ENCODE peak calls at places on chromosome 1, in six cellular contexts. One of them, this sample, is unnamed.

GRCh38 chr1:156664046-156664948 is 12.9 kb downstream of the NES start:
- DNase-seq in A549: no peak
- DNase-seq in brain microvascular endothelial cell: no peak
- DNase-seq in cardiac fibroblast: peak
- DNase-seq in heart left ventricle: peak
- DNase-seq in MM.1S: no peak
- DNase-seq in this sample: no peak

GRCh38 chr1:224377676-224378006 is 21.0 kb downstream of the CNIH4 start:
- DNase-seq in cardiac fibroblast: peak
- DNase-seq in heart left ventricle: no peak
- DNase-seq in MM.1S: peak
- DNase-seq in brain microvascular endothelial cell: peak
- DNase-seq in A549: no peak
- DNase-seq in this sample: no peak

GRCh38 chr1:94974224-94974623 is 47.3 kb upstream of the CNN3 start:
- DNase-seq in cardiac fibroblast: peak
- DNase-seq in A549: no peak
- DNase-seq in brain microvascular endothelial cell: no peak
- DNase-seq in heart left ventricle: no peak
- DNase-seq in MM.1S: no peak
- DNase-seq in this sample: no peak

GRCh38 chr1:113094506-113094905 is 21.5 kb downstream of the LRIG2 start:
- DNase-seq in brain microvascular endothelial cell: no peak
- DNase-seq in cardiac fibroblast: no peak
- DNase-seq in heart left ventricle: no peak
- DNase-seq in A549: no peak
- DNase-seq in MM.1S: no peak
- DNase-seq in this sample: no peak

GRCh38 chr1:111603979-111604378 is 15.6 kb upstream of the RAP1A start:
- DNase-seq in MM.1S: peak
- DNase-seq in cardiac fibroblast: no peak
- DNase-seq in A549: no peak
- DNase-seq in brain microvascular endothelial cell: no peak
- DNase-seq in heart left ventricle: peak
- DNase-seq in this sample: no peak

GRCh38 chr1:12276225-12276624 is 46.4 kb downstream of the VPS13D start:
- DNase-seq in brain microvascular endothelial cell: peak
- DNase-seq in A549: peak
- DNase-seq in MM.1S: peak
- DNase-seq in cardiac fibroblast: peak
- DNase-seq in heart left ventricle: peak
- DNase-seq in this sample: no peak

GRCh38 chr1:41641483-41641829 is 157.0 kb upstream of the EDN2 start:
- DNase-seq in MM.1S: no peak
- DNase-seq in brain microvascular endothelial cell: no peak
- DNase-seq in A549: no peak
- DNase-seq in heart left ventricle: no peak
- DNase-seq in cardiac fibroblast: no peak
- DNase-seq in this sample: no peak

GRCh38 chr1:229230893-229231753 is 39.8 kb upstream of the RAB4A start:
- DNase-seq in A549: peak
- DNase-seq in heart left ventricle: no peak
- DNase-seq in MM.1S: no peak
- DNase-seq in cardiac fibroblast: peak
- DNase-seq in brain microvascular endothelial cell: peak
- DNase-seq in this sample: no peak

GRCh38 chr1:109083923-109084322 is 6.6 kb upstream of the TMEM167B start:
- DNase-seq in heart left ventricle: no peak
- DNase-seq in MM.1S: no peak
- DNase-seq in A549: no peak
- DNase-seq in brain microvascular endothelial cell: no peak
- DNase-seq in cardiac fibroblast: no peak
- DNase-seq in this sample: no peak

GRCh38 chr1:193705473-193706074 is 519.2 kb upstream of the B3GALT2 start:
- DNase-seq in MM.1S: no peak
- DNase-seq in cardiac fibroblast: peak
- DNase-seq in A549: no peak
- DNase-seq in heart left ventricle: no peak
- DNase-seq in brain microvascular endothelial cell: no peak
- DNase-seq in this sample: no peak

GRCh38 chr1:112911506-112911905 is 44.5 kb downstream of the SLC16A1 start:
- DNase-seq in A549: no peak
- DNase-seq in brain microvascular endothelial cell: no peak
- DNase-seq in cardiac fibroblast: no peak
- DNase-seq in heart left ventricle: no peak
- DNase-seq in MM.1S: no peak
- DNase-seq in this sample: no peak

GRCh38 chr1:89994805-89995594 is at the start of gene ZNF326:
- DNase-seq in cardiac fibroblast: peak
- DNase-seq in A549: peak
- DNase-seq in MM.1S: peak
- DNase-seq in brain microvascular endothelial cell: peak
- DNase-seq in heart left ventricle: peak
- DNase-seq in this sample: peak

GRCh38 chr1:18761948-18762905 is 97.2 kb downstream of the TAS1R2 start:
- DNase-seq in cardiac fibroblast: no peak
- DNase-seq in heart left ventricle: no peak
- DNase-seq in MM.1S: no peak
- DNase-seq in brain microvascular endothelial cell: no peak
- DNase-seq in A549: no peak
- DNase-seq in this sample: no peak

GRCh38 chr1:235759336-235759735 is 107.4 kb downstream of the LYST start:
- DNase-seq in A549: no peak
- DNase-seq in brain microvascular endothelial cell: no peak
- DNase-seq in heart left ventricle: no peak
- DNase-seq in cardiac fibroblast: no peak
- DNase-seq in MM.1S: no peak
- DNase-seq in this sample: no peak

GRCh38 chr1:99554727-99555126 is 91.2 kb upstream of the PALMD start:
- DNase-seq in cardiac fibroblast: no peak
- DNase-seq in A549: peak
- DNase-seq in heart left ventricle: no peak
- DNase-seq in MM.1S: no peak
- DNase-seq in brain microvascular endothelial cell: no peak
- DNase-seq in this sample: no peak

GRCh38 chr1:149986486-149987296 is 23.8 kb downstream of the OTUD7B start:
- DNase-seq in A549: no peak
- DNase-seq in heart left ventricle: no peak
- DNase-seq in brain microvascular endothelial cell: peak
- DNase-seq in MM.1S: no peak
- DNase-seq in cardiac fibroblast: peak
- DNase-seq in this sample: no peak

GRCh38 chr1:975365-975764 is 6.5 kb downstream of the PERM1 start:
- DNase-seq in heart left ventricle: no peak
- DNase-seq in cardiac fibroblast: no peak
- DNase-seq in MM.1S: no peak
- DNase-seq in brain microvascular endothelial cell: no peak
- DNase-seq in A549: no peak
- DNase-seq in this sample: no peak

GRCh38 chr1:85599076-85599491 is 18.5 kb downstream of the CCN1 start:
- DNase-seq in MM.1S: no peak
- DNase-seq in brain microvascular endothelial cell: no peak
- DNase-seq in heart left ventricle: no peak
- DNase-seq in cardiac fibroblast: no peak
- DNase-seq in A549: no peak
- DNase-seq in this sample: no peak

GRCh38 chr1:38929476-38929875 is 12.2 kb downstream of the RHBDL2 start:
- DNase-seq in A549: no peak
- DNase-seq in cardiac fibroblast: no peak
- DNase-seq in brain microvascular endothelial cell: no peak
- DNase-seq in MM.1S: no peak
- DNase-seq in heart left ventricle: no peak
- DNase-seq in this sample: no peak

GRCh38 chr1:110816945-110817344 is 56.0 kb upstream of the CD53 start:
- DNase-seq in brain microvascular endothelial cell: no peak
- DNase-seq in A549: no peak
- DNase-seq in MM.1S: no peak
- DNase-seq in cardiac fibroblast: no peak
- DNase-seq in heart left ventricle: no peak
- DNase-seq in this sample: no peak

GRCh38 chr1:109399326-109399957 is 1.7 kb upstream of the SORT1 start:
- DNase-seq in heart left ventricle: no peak
- DNase-seq in MM.1S: peak
- DNase-seq in A549: peak
- DNase-seq in brain microvascular endothelial cell: peak
- DNase-seq in cardiac fibroblast: peak
- DNase-seq in this sample: no peak

GRCh38 chr1:58064281-58064680 is 482.2 kb downstream of the OMA1 start:
- DNase-seq in MM.1S: no peak
- DNase-seq in cardiac fibroblast: no peak
- DNase-seq in A549: no peak
- DNase-seq in brain microvascular endothelial cell: no peak
- DNase-seq in heart left ventricle: no peak
- DNase-seq in this sample: no peak

GRCh38 chr1:93346472-93346991 is 825 bp downstream of the DR1 start:
- DNase-seq in A549: peak
- DNase-seq in MM.1S: no peak
- DNase-seq in brain microvascular endothelial cell: no peak
- DNase-seq in cardiac fibroblast: no peak
- DNase-seq in heart left ventricle: peak
- DNase-seq in this sample: no peak

DNA sequence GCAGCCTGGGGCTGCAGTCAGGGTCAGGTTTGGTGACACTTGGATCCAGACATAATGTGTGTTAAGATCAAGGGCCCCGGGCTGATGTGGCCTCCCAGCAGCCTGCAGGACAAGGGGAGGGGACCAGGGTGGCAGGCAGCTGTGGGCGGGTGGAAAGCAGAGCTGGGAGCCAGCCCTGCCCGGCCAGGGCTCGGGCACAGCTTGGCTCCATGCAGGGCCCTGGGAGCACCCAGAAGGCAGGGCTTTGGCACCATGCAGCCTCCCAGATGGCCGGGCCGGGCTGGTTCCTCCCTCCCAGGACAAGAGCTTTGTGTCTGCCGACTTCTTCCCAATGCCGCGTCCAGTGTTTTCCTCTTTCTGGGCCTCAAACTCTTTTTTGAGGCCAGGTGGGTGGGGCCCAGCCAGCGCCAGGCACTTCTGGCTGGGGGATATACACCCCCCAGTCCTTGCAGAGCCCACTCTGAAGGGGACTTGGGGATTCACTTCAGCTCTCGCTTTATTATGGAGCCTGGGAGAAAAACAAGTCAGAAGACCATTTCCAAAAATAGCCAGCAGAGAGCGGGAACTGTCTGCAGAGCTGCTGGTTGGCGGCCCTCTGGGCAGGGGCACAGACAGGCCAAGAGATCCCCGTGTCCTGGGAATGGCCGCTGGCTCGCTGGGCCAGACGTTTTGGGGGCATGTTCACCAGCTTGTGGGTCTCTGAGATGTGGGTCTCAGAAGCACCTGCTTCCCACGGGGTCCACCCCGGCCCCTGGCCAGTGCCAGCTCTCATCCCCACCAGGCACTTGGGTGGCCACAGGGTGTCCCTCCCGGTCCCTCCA is 103.8 kb upstream of the ARHGEF16 start:
- DNase-seq in A549: peak
- DNase-seq in MM.1S: no peak
- DNase-seq in brain microvascular endothelial cell: no peak
- DNase-seq in cardiac fibroblast: peak
- DNase-seq in heart left ventricle: peak
- DNase-seq in this sample: no peak
- TF ChIP-seq CTCF in A549: no peak
- TF ChIP-seq CTCF in MM.1S: no peak
- TF ChIP-seq CTCF in brain microvascular endothelial cell: peak
- TF ChIP-seq CTCF in cardiac fibroblast: no peak
- TF ChIP-seq CTCF in heart left ventricle: peak
- TF ChIP-seq CTCF in this sample: peak

GRCh38 chr1:37794372-37795339 is 1.0 kb downstream of the MANEAL start:
- DNase-seq in brain microvascular endothelial cell: no peak
- DNase-seq in A549: no peak
- DNase-seq in MM.1S: peak
- DNase-seq in heart left ventricle: peak
- DNase-seq in cardiac fibroblast: no peak
- DNase-seq in this sample: no peak

GRCh38 chr1:37795340-37796110 is 1.9 kb downstream of the MANEAL start:
- DNase-seq in MM.1S: no peak
- DNase-seq in A549: no peak
- DNase-seq in cardiac fibroblast: peak
- DNase-seq in brain microvascular endothelial cell: peak
- DNase-seq in heart left ventricle: peak
- DNase-seq in this sample: no peak

GRCh38 chr1:37797750-37798345 is 4.2 kb downstream of the MANEAL start:
- DNase-seq in heart left ventricle: no peak
- DNase-seq in A549: no peak
- DNase-seq in cardiac fibroblast: peak
- DNase-seq in MM.1S: no peak
- DNase-seq in brain microvascular endothelial cell: peak
- DNase-seq in this sample: no peak

GRCh38 chr1:37793773-37794371 is at the start of gene MANEAL:
- DNase-seq in A549: peak
- DNase-seq in heart left ventricle: peak
- DNase-seq in brain microvascular endothelial cell: peak
- DNase-seq in MM.1S: peak
- DNase-seq in cardiac fibroblast: peak
- DNase-seq in this sample: no peak

GRCh38 chr1:37792943-37793686 is 532 bp upstream of the MANEAL start:
- DNase-seq in cardiac fibroblast: no peak
- DNase-seq in A549: no peak
- DNase-seq in heart left ventricle: no peak
- DNase-seq in brain microvascular endothelial cell: no peak
- DNase-seq in MM.1S: no peak
- DNase-seq in this sample: no peak
- TF ChIP-seq CTCF in cardiac fibroblast: no peak
- TF ChIP-seq CTCF in A549: no peak
- TF ChIP-seq CTCF in heart left ventricle: no peak
- TF ChIP-seq CTCF in brain microvascular endothelial cell: no peak
- TF ChIP-seq CTCF in MM.1S: no peak
- TF ChIP-seq CTCF in this sample: no peak

GRCh38 chr1:7454895-7455784 is 316.0 kb upstream of the VAMP3 start:
- DNase-seq in heart left ventricle: no peak
- DNase-seq in cardiac fibroblast: no peak
- DNase-seq in brain microvascular endothelial cell: no peak
- DNase-seq in MM.1S: no peak
- DNase-seq in A549: no peak
- DNase-seq in this sample: no peak

GRCh38 chr1:7455796-7456568 is 315.1 kb upstream of the VAMP3 start:
- DNase-seq in A549: no peak
- DNase-seq in brain microvascular endothelial cell: no peak
- DNase-seq in cardiac fibroblast: no peak
- DNase-seq in heart left ventricle: no peak
- DNase-seq in MM.1S: no peak
- DNase-seq in this sample: no peak

GRCh38 chr1:7453038-7453437 is 318.1 kb upstream of the VAMP3 start:
- DNase-seq in MM.1S: no peak
- DNase-seq in heart left ventricle: no peak
- DNase-seq in brain microvascular endothelial cell: no peak
- DNase-seq in A549: no peak
- DNase-seq in cardiac fibroblast: no peak
- DNase-seq in this sample: no peak

GRCh38 chr1:7456683-7457082 is 314.4 kb upstream of the VAMP3 start:
- DNase-seq in brain microvascular endothelial cell: no peak
- DNase-seq in A549: no peak
- DNase-seq in MM.1S: no peak
- DNase-seq in heart left ventricle: no peak
- DNase-seq in cardiac fibroblast: no peak
- DNase-seq in this sample: no peak

GRCh38 chr1:7454052-7454815 is 316.9 kb upstream of the VAMP3 start:
- DNase-seq in brain microvascular endothelial cell: no peak
- DNase-seq in MM.1S: no peak
- DNase-seq in cardiac fibroblast: no peak
- DNase-seq in heart left ventricle: no peak
- DNase-seq in A549: peak
- DNase-seq in this sample: no peak
- TF ChIP-seq CTCF in brain microvascular endothelial cell: peak
- TF ChIP-seq CTCF in MM.1S: peak
- TF ChIP-seq CTCF in cardiac fibroblast: peak
- TF ChIP-seq CTCF in heart left ventricle: peak
- TF ChIP-seq CTCF in A549: peak
- TF ChIP-seq CTCF in this sample: peak

GRCh38 chr1:178396789-178397188 is 100.0 kb downstream of the CLEC20A start:
- DNase-seq in brain microvascular endothelial cell: no peak
- DNase-seq in MM.1S: no peak
- DNase-seq in A549: no peak
- DNase-seq in heart left ventricle: no peak
- DNase-seq in cardiac fibroblast: no peak
- DNase-seq in this sample: no peak
- TF ChIP-seq CTCF in brain microvascular endothelial cell: peak
- TF ChIP-seq CTCF in MM.1S: no peak
- TF ChIP-seq CTCF in A549: no peak
- TF ChIP-seq CTCF in heart left ventricle: no peak
- TF ChIP-seq CTCF in cardiac fibroblast: peak
- TF ChIP-seq CTCF in this sample: peak

This sample was measured in chondrocyte.